ENCODE peak calls at places on chromosomes 7 and 10, in four cellular contexts. A is mesendoderm, K is H1, I is IMR-90. Z is an unnamed sample.

GRCh38 chr10:132223156-132223590 is 36.4 kb downstream of the DPYSL4 start:
- DNase-seq in A (peak), I (peak), K (peak), Z (peak)

GRCh38 chr10:130020651-130021372 is 56.7 kb upstream of the EBF3 start:
- DNase-seq in I (no peak), A (no peak), K (no peak), Z (peak)

GRCh38 chr7:151893405-151893923 is 16.5 kb upstream of the PRKAG2 start:
- DNase-seq in I (no peak), K (no peak), A (no peak), Z (no peak)

GRCh38 chr7:123635551-123636359 is 19.9 kb upstream of the LMOD2 start:
- DNase-seq in A (peak), I (peak), K (no peak), Z (no peak)

GRCh38 chr10:70139151-70139996 is 6.7 kb upstream of the AIFM2 start:
- DNase-seq in A (no peak), I (no peak), K (peak), Z (no peak)

GRCh38 chr7:134040988-134041387 is 86.2 kb upstream of the LRGUK start:
- DNase-seq in A (no peak), I (no peak), K (no peak), Z (no peak)

GRCh38 chr7:94510582-94511456 is 1.2 kb downstream of the CASD1 start:
- DNase-seq in A (peak), K (no peak), I (peak), Z (peak)

GRCh38 chr10:79905322-79906314 is 43.3 kb downstream of the SFTPD start:
- DNase-seq in I (peak), K (no peak), A (peak), Z (no peak)

GRCh38 chr7:47833211-47833610 is 115.1 kb downstream of the PKD1L1 start:
- DNase-seq in A (no peak), K (peak), I (no peak), Z (no peak)

GRCh38 chr10:129047001-129047400 is 420.0 kb upstream of the MGMT start:
- DNase-seq in I (peak), A (no peak), K (no peak), Z (no peak)

GRCh38 chr10:123800299-123800698 is 91.3 kb downstream of the CPXM2 start:
- DNase-seq in I (no peak), A (peak), K (peak), Z (no peak)

GRCh38 chr10:46282460-46283216 is 4.2 kb upstream of the ANTXRL start:
- DNase-seq in K (peak), I (peak), A (peak), Z (peak)

GRCh38 chr7:41255716-41256115 is 447.2 kb downstream of the INHBA start:
- DNase-seq in K (no peak), A (no peak), I (no peak), Z (no peak)

GRCh38 chr7:41257660-41258059 is 445.2 kb downstream of the INHBA start:
- DNase-seq in K (no peak), I (no peak), A (no peak), Z (no peak)

GRCh38 chr7:41255113-41255512 is 447.8 kb downstream of the INHBA start:
- DNase-seq in I (no peak), K (no peak), A (no peak), Z (no peak)

GRCh38 chr7:41256186-41256945 is 446.5 kb downstream of the INHBA start:
- DNase-seq in A (no peak), I (peak), K (no peak), Z (no peak)

DNA sequence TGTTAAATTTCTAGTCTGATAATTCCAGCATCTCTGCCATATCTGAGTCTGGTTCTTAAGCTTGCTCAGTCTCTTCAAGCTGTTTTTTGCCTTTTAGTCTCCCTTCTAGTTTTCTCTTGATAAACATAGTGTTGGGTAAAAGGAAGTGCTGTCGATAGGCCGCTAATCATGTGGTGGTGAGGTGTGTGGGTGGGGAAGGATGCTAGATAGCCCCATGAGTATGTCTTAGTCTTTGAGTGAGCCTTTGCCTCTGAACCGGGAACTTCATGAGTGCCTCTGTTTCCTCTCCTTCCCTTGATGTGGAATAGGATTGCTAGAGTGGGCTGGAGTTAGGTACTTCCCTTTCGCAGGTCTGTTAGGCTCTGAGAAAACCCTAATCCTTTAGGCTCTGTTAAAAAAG is 441.8 kb downstream of the INHBA start:
- DNase-seq in I (no peak), A (peak), K (no peak), Z (no peak)
- H3K56ac ChIP-seq in I (no peak), A (no peak), K (no peak), Z (no peak)

GRCh38 chr10:103645141-103646054 is 151.9 kb downstream of the NEURL1 start:
- DNase-seq in K (no peak), A (peak), I (peak), Z (no peak)
- H3K9ac ChIP-seq in K (no peak), A (no peak), I (no peak), Z (no peak)

GRCh38 chr7:3430588-3430987 is 129.5 kb downstream of the SDK1 start:
- DNase-seq in I (no peak), K (no peak), A (peak), Z (peak)

GRCh38 chr7:3427957-3428356 is 126.9 kb downstream of the SDK1 start:
- DNase-seq in A (no peak), I (no peak), K (no peak), Z (no peak)

GRCh38 chr7:3425087-3425486 is 124.0 kb downstream of the SDK1 start:
- DNase-seq in I (no peak), A (no peak), K (no peak), Z (no peak)

GRCh38 chr7:3429981-3430380 is 128.9 kb downstream of the SDK1 start:
- DNase-seq in K (no peak), I (no peak), A (peak), Z (no peak)

DNA sequence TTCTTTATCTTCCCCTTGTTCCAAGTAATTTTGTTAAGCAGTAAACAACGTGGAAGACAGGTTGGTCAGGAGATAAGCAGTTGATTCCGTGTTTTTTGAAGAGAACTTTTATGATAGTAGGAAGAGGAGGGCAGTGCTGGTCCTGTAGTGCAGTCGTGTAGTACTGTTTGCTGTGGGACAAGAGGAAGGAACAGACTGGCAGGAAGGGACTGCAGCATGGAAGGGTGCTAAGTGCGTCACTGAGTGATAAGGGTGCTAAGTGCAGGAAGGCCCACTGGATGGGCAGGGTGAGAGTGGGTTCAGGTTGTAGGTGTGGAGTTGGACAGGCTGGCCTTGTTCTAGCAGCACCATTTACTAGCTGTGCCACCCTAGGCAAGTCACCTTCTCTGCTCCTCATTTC is 125.0 kb downstream of the SDK1 start:
- DNase-seq in I (no peak), A (no peak), K (no peak), Z (no peak)
- H3K4me2 ChIP-seq in I (no peak), A (no peak), K (no peak), Z (no peak)

GRCh38 chr10:73139251-73139650 is 28.6 kb downstream of the ECD start:
- DNase-seq in A (no peak), K (no peak), I (no peak), Z (no peak)

GRCh38 chr10:73134727-73135126 is 24.5 kb downstream of the NUDT13 start:
- DNase-seq in I (no peak), A (no peak), K (no peak), Z (no peak)

GRCh38 chr10:73141603-73142002 is 26.2 kb downstream of the ECD start:
- DNase-seq in K (no peak), I (no peak), A (no peak), Z (no peak)

GRCh38 chr10:73131913-73132686 is 21.8 kb downstream of the NUDT13 start:
- DNase-seq in I (no peak), A (no peak), K (no peak), Z (no peak)

DNA sequence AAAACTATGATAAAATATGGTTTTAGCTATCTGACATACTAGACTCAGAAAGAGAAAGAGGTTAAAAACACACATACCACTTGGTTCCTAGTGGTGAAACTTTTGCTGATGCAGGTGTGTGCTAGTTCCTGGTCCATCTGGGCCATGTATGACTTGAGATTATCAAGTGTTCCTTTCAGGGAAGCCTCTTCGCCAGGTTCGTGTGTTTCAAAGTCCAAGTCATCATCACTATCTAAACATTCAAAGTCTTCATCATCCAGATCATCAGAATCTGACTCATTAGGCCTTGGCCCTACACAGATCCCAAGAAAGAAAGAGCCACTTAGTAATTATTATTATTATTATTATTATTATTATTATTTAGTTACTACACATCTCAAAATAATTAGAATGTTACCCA is 26.4 kb downstream of the NUDT13 start:
- DNase-seq in K (no peak), A (no peak), I (peak), Z (no peak)
- H3K56ac ChIP-seq in K (no peak), A (no peak), I (no peak), Z (no peak)

Z was measured in H9.